ENCODE peak calls at places on chromosomes 16 and 17, in seven cellular contexts. B is PC-3; Q is MM.1S; Z is hepatocyte; U is thoracic aorta; H is tibial artery; K is CD8-positive, alpha-beta T cell. E is an unnamed sample.

GRCh38 chr17:1216209-1216937 is 36.6 kb upstream of the ABR start:
- DNase-seq in B (no peak), Q (no peak), Z (no peak), U (no peak), H (no peak), K (no peak), E (no peak)

GRCh38 chr17:48692049-48692448 is 30.3 kb downstream of the PRAC1 start:
- DNase-seq in B (no peak), Q (no peak), Z (no peak), U (no peak), H (no peak), K (no peak), E (no peak)

GRCh38 chr16:1923299-1924034 is 5.3 kb upstream of the HS3ST6 start:
- DNase-seq in B (peak), Q (no peak), Z (peak), U (no peak), H (no peak), K (peak), E (no peak)

GRCh38 chr16:19583665-19584300 is 28.3 kb downstream of the VPS35L start:
- DNase-seq in B (peak), Q (peak), Z (peak), U (no peak), H (no peak), K (peak), E (peak)

GRCh38 chr16:86443508-86444130 is 66.7 kb upstream of the FOXF1 start:
- DNase-seq in B (no peak), Q (no peak), Z (no peak), U (no peak), H (no peak), K (no peak), E (no peak)

GRCh38 chr17:63694229-63694973 is 5.5 kb downstream of the LIMD2 start:
- DNase-seq in B (no peak), Q (no peak), Z (no peak), U (no peak), H (no peak), K (peak), E (no peak)

GRCh38 chr17:41772218-41772585 is 14.3 kb downstream of the JUP start:
- DNase-seq in B (peak), Q (no peak), Z (peak), U (no peak), H (no peak), K (no peak), E (peak)

GRCh38 chr16:12544477-12545291 is 259.0 kb downstream of the CPPED1 start:
- DNase-seq in B (no peak), Q (no peak), Z (no peak), U (no peak), H (no peak), K (no peak), E (no peak)

GRCh38 chr16:26531290-26531730 is 535.4 kb upstream of the C16orf82 start:
- DNase-seq in B (no peak), Q (no peak), Z (no peak), U (no peak), H (no peak), K (no peak), E (no peak)

GRCh38 chr17:1076299-1076981 is 79.5 kb downstream of the TIMM22 start:
- DNase-seq in B (no peak), Q (peak), Z (no peak), U (no peak), H (no peak), K (no peak), E (no peak)

GRCh38 chr16:86222541-86222940 is 287.8 kb upstream of the FOXF1 start:
- DNase-seq in B (no peak), Q (no peak), Z (peak), U (no peak), H (no peak), K (no peak), E (no peak)

GRCh38 chr16:86965840-86966239 is 351.4 kb downstream of the C16orf95 start:
- DNase-seq in B (no peak), Q (no peak), Z (no peak), U (no peak), H (no peak), K (no peak), E (no peak)

GRCh38 chr16:31352344-31353115 is 2.4 kb upstream of the ITGAX start:
- DNase-seq in B (no peak), Q (no peak), Z (no peak), U (no peak), H (no peak), K (no peak), E (peak)

GRCh38 chr16:86708431-86708830 is 130.1 kb downstream of the FOXL1 start:
- DNase-seq in B (no peak), Q (no peak), Z (no peak), U (no peak), H (no peak), K (no peak), E (no peak)

GRCh38 chr17:82520041-82520910 is 744 bp downstream of the FOXK2 start:
- DNase-seq in B (peak), Q (peak), Z (peak), U (no peak), H (no peak), K (peak), E (peak)

GRCh38 chr16:4538386-4539235 is at the start of gene CDIP1:
- DNase-seq in B (peak), Q (peak), Z (peak), U (peak), H (peak), K (peak), E (peak)

GRCh38 chr17:6366144-6366755 is 68.7 kb downstream of the AIPL1 start:
- DNase-seq in B (peak), Q (no peak), Z (peak), U (no peak), H (no peak), K (no peak), E (no peak)

GRCh38 chr17:347309-347708 is 5.3 kb downstream of the RPH3AL start:
- DNase-seq in B (no peak), Q (no peak), Z (no peak), U (no peak), H (no peak), K (no peak), E (no peak)

DNA sequence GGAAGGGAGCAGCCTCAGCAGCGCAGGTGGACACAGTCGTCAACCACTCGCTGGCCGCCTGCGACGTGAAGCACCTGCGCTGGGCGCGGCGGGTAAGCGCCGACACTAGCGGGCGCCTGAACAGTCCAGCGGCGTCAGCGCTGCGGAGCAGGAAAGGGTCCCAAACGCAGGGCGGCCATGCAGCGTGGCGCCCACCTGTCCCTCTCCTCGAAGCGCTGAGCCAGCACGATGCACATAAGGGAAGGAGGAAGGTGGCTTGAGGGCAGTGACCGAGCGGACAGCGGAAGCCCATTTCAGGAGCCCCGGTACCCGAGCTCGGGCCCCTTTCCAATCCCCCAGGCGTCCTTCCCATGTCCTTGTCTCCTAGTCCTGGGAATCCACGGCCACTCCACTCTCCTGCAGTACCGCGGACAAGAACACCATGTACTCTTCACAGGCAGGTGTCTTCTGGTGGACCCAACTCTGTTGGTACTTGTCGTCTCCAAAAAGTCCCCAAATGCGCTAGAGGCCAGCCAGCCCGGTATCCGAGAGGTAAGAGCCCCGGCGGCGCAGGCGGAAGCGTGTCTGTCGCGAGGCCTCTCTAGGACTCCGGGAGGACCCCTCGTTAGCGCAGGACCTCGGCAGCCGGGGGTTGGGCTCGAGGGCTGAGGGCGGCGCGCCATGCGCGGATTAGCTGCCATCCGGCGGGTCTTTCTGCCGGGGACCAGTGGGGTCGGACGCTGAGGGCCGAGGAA is 14.4 kb downstream of the ZNF232 start:
- DNase-seq in B (no peak), Q (no peak), Z (peak), U (no peak), H (peak), K (peak), E (peak)
- H3K27ac ChIP-seq in B (no peak), Q (no peak), Z (peak), U (no peak), H (no peak), K (no peak), E (peak)

GRCh38 chr16:28140788-28141618 is 70.8 kb downstream of the XPO6 start:
- DNase-seq in B (no peak), Q (peak), Z (no peak), U (no peak), H (no peak), K (peak), E (no peak)
- TF ChIP-seq CTCF in B (no peak), Q (peak), Z (no peak), U (no peak), H (no peak), K (no peak), E (no peak)

GRCh38 chr17:78257810-78258322 is 26.4 kb downstream of the TMEM235 start:
- DNase-seq in B (no peak), Q (peak), Z (peak), U (no peak), H (no peak), K (no peak), E (no peak)

GRCh38 chr17:78256705-78257559 is 25.5 kb downstream of the TMEM235 start:
- DNase-seq in B (no peak), Q (no peak), Z (no peak), U (no peak), H (no peak), K (no peak), E (no peak)

GRCh38 chr17:78255029-78255656 is 23.7 kb downstream of the TMEM235 start:
- DNase-seq in B (no peak), Q (no peak), Z (no peak), U (no peak), H (no peak), K (no peak), E (no peak)

GRCh38 chr17:78255953-78256704 is 24.7 kb downstream of the TMEM235 start:
- DNase-seq in B (no peak), Q (no peak), Z (no peak), U (no peak), H (no peak), K (no peak), E (no peak)

GRCh38 chr17:78258323-78259229 is 27.1 kb downstream of the TMEM235 start:
- DNase-seq in B (no peak), Q (peak), Z (peak), U (no peak), H (peak), K (peak), E (peak)
- H3K4me3 ChIP-seq in B (no peak), Q (peak), Z (no peak), U (no peak), H (no peak), K (peak), E (no peak)

GRCh38 chr17:7717756-7718350 is 309 bp downstream of the DNAH2 start:
- DNase-seq in B (no peak), Q (no peak), Z (no peak), U (no peak), H (no peak), K (peak), E (peak)

GRCh38 chr17:7716299-7716886 is 1.2 kb upstream of the DNAH2 start:
- DNase-seq in B (no peak), Q (no peak), Z (peak), U (no peak), H (no peak), K (no peak), E (no peak)

GRCh38 chr17:7719661-7720060 is 2.1 kb downstream of the DNAH2 start:
- DNase-seq in B (no peak), Q (no peak), Z (no peak), U (no peak), H (no peak), K (no peak), E (no peak)

GRCh38 chr17:7714721-7715594 is 2.6 kb upstream of the DNAH2 start:
- DNase-seq in B (no peak), Q (no peak), Z (no peak), U (no peak), H (no peak), K (no peak), E (peak)

GRCh38 chr17:7716901-7717755 is at the start of gene DNAH2:
- DNase-seq in B (peak), Q (no peak), Z (peak), U (peak), H (peak), K (peak), E (peak)
- H3K27ac ChIP-seq in B (no peak), Q (no peak), Z (peak), U (peak), H (peak), K (no peak), E (peak)

DNA sequence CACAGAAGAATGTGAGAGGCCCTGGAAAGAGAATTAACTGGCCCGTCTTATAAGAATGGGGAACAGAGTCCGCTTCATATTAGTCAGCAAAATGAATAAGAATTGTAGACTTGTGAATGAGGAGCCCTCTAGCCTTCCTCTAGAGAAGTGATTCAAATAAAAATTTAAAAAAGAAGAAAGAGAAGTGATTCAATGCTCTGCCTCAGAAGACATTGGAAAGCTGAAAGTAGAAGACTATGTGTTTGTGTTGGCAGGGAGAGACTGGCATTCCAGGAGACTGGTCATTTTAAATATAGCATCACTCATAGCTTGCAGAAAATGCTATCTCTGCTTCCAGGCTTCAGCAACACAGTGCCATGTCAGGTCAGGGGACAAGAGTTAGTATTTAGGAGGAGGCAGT is 190.6 kb upstream of the HS3ST3A1 start:
- DNase-seq in B (no peak), Q (no peak), Z (no peak), U (no peak), H (no peak), K (no peak), E (no peak)
- TF ChIP-seq CTCF in B (no peak), Q (no peak), Z (no peak), U (no peak), H (no peak), K (no peak), E (no peak)

DNA sequence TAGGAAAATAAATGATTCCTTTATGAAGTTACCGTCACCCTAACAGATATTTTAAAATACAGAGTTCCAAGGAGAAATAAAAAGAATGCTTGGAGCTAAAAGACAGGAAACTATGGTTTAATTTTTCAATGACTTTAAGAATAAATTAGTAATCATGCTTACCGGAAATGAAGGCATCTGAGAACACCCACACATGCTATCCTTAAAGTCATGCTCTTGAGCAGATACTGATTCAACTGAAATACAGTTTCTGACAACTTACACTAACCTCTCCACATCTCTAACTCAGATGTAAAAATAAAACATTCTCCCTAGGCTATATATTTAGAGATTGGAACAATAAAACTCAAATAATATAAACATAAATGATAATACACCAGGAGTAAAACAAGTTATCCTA is 7.8 kb downstream of the PSMD12 start:
- DNase-seq in B (no peak), Q (no peak), Z (no peak), U (no peak), H (no peak), K (no peak), E (no peak)
- H3K4me3 ChIP-seq in B (no peak), Q (no peak), Z (no peak), U (no peak), H (no peak), K (no peak), E (no peak)

GRCh38 chr16:75068632-75069031 is 47.9 kb downstream of the LDHD start:
- DNase-seq in B (no peak), Q (no peak), Z (no peak), U (no peak), H (no peak), K (no peak), E (no peak)
- H3K27ac ChIP-seq in B (no peak), Q (no peak), Z (no peak), U (no peak), H (no peak), K (no peak), E (no peak)

DNA sequence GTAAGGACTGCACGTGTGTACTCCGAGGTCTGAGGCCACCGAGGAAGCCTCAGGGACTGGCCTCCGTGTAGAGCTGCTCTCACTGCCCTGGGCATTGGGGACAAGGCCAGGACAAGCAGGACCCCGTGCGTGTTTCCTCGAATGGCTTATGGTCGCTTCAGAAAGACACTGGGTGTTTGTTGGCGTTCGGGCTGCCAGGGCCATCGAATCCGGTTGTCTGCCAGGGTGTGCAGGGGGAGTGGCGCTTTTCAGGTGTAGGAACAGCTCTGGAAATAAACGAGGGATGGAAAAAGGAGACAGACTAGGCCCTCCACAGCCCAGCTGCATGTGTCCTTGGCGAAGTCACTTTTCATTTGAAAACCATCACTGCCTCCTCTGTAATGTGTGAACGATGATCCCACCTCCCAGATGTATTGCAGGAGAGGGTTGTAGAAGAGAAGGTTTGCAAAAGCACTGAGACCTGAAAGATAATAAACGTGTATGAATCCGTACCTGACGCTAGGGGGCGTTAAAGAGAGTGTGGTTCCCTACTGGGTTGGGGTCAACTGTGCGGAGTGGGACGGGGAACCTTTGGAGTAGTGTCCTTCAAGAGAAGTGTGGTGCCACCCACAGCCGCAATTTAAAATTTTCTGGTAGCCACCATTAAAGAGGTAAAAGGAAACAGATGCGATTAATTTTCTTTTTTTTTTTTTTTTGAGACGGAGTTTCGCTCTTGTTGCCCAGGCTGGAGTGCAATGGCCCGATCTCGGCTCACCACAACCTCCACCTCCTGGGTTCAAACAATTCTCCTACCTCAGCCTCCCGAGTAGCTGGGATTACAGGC is 2.1 kb upstream of the ZSCAN10 start:
- DNase-seq in B (peak), Q (peak), Z (peak), U (no peak), H (no peak), K (peak), E (no peak)
- TF ChIP-seq CTCF in B (peak), Q (peak), Z (peak), U (peak), H (no peak), K (peak), E (peak)

GRCh38 chr16:84823926-84824325 is 4.1 kb downstream of the CRISPLD2 start:
- DNase-seq in B (no peak), Q (no peak), Z (no peak), U (no peak), H (no peak), K (no peak), E (no peak)

GRCh38 chr16:84821728-84822676 is 2.2 kb downstream of the CRISPLD2 start:
- DNase-seq in B (peak), Q (no peak), Z (no peak), U (no peak), H (no peak), K (no peak), E (no peak)

GRCh38 chr16:84823484-84823883 is 3.7 kb downstream of the CRISPLD2 start:
- DNase-seq in B (no peak), Q (no peak), Z (no peak), U (no peak), H (peak), K (no peak), E (no peak)

GRCh38 chr16:84821179-84821578 is 1.4 kb downstream of the CRISPLD2 start:
- DNase-seq in B (no peak), Q (no peak), Z (no peak), U (no peak), H (no peak), K (no peak), E (no peak)

GRCh38 chr16:84822990-84823389 is 3.2 kb downstream of the CRISPLD2 start:
- DNase-seq in B (no peak), Q (no peak), Z (no peak), U (no peak), H (no peak), K (no peak), E (no peak)
- H3K4me3 ChIP-seq in B (no peak), Q (no peak), Z (no peak), U (no peak), H (peak), K (no peak), E (no peak)